ENCODE peak calls at places on chromosome 2, in five cellular contexts. D is pons; U is activated T-cell treated with anti-CD3 and anti-CD28 coated beads, Interleukin-2, amount 50 U/mL, for 4 hours; B is fibroblast of pulmonary artery; M is adipocyte. Z is an unnamed sample.

GRCh38 chr2:168030862-168031624 is 216.4 kb downstream of the STK39 start:
- DNase-seq in D (no peak), U (no peak), B (peak), M (peak), Z (no peak)

GRCh38 chr2:215535125-215535668 is 99.3 kb upstream of the FN1 start:
- DNase-seq in D (no peak), U (no peak), B (no peak), M (peak), Z (no peak)

GRCh38 chr2:238790877-238791276 is 57.0 kb upstream of the TWIST2 start:
- DNase-seq in D (no peak), U (no peak), B (no peak), M (no peak), Z (no peak)

GRCh38 chr2:46690825-46691224 is 211.5 kb downstream of the TMEM247 start:
- DNase-seq in D (no peak), U (no peak), B (peak), M (peak), Z (no peak)

GRCh38 chr2:215961981-215962380 is 51.4 kb downstream of the MREG start:
- DNase-seq in D (no peak), U (no peak), B (no peak), M (no peak), Z (no peak)

GRCh38 chr2:177543007-177543760 is 150.6 kb downstream of the AGPS start:
- DNase-seq in D (peak), U (no peak), B (peak), M (peak), Z (no peak)

GRCh38 chr2:15909157-15909556 is 31.2 kb upstream of the MYCN start:
- DNase-seq in D (no peak), U (no peak), B (no peak), M (no peak), Z (no peak)

GRCh38 chr2:134134313-134134706 is 119.6 kb upstream of the MGAT5 start:
- DNase-seq in D (no peak), U (no peak), B (no peak), M (no peak), Z (no peak)

GRCh38 chr2:42886921-42887320 is 94.5 kb upstream of the HAAO start:
- DNase-seq in D (no peak), U (no peak), B (no peak), M (no peak), Z (no peak)

GRCh38 chr2:101121174-101121573 is 30.0 kb downstream of the TBC1D8 start:
- DNase-seq in D (no peak), U (no peak), B (no peak), M (no peak), Z (no peak)

GRCh38 chr2:199804831-199805230 is 46.2 kb downstream of the FTCDNL1 start:
- DNase-seq in D (peak), U (no peak), B (no peak), M (no peak), Z (peak)

GRCh38 chr2:217471329-217471728 is 531.5 kb downstream of the TNS1 start:
- DNase-seq in D (no peak), U (no peak), B (peak), M (peak), Z (no peak)

GRCh38 chr2:16773080-16773713 is 107.6 kb upstream of the CYRIA start:
- DNase-seq in D (peak), U (no peak), B (peak), M (peak), Z (peak)

GRCh38 chr2:205902041-205902898 is 183.7 kb downstream of the INO80D start:
- DNase-seq in D (no peak), U (no peak), B (peak), M (no peak), Z (no peak)

GRCh38 chr2:228378696-228379425 is 197.4 kb upstream of the SPHKAP start:
- DNase-seq in D (no peak), U (no peak), B (no peak), M (no peak), Z (no peak)

GRCh38 chr2:33395660-33396249 is 80.7 kb upstream of the RASGRP3 start:
- DNase-seq in D (peak), U (peak), B (peak), M (peak), Z (no peak)

GRCh38 chr2:239570216-239570925 is 169.6 kb upstream of the HDAC4 start:
- DNase-seq in D (no peak), U (no peak), B (no peak), M (no peak), Z (no peak)

GRCh38 chr2:165895974-165896373 is 57.6 kb downstream of the TTC21B start:
- DNase-seq in D (no peak), U (no peak), B (no peak), M (no peak), Z (no peak)

GRCh38 chr2:215437614-215438013 is 1.7 kb upstream of the FN1 start:
- DNase-seq in D (no peak), U (no peak), B (peak), M (peak), Z (no peak)

GRCh38 chr2:150587547-150588209 is 100.2 kb upstream of the RND3 start:
- DNase-seq in D (no peak), U (no peak), B (peak), M (peak), Z (no peak)

GRCh38 chr2:223053431-223054192 is 1.6 kb downstream of the KCNE4 start:
- DNase-seq in D (peak), U (no peak), B (no peak), M (no peak), Z (no peak)

GRCh38 chr2:127158614-127159290 is 51.8 kb upstream of the BIN1 start:
- DNase-seq in D (no peak), U (no peak), B (no peak), M (no peak), Z (peak)

GRCh38 chr2:36035137-36035536 is 320.4 kb upstream of the CRIM1 start:
- DNase-seq in D (no peak), U (no peak), B (no peak), M (no peak), Z (no peak)

GRCh38 chr2:143355814-143356213 is 226.6 kb downstream of the ARHGAP15 start:
- DNase-seq in D (no peak), U (no peak), B (no peak), M (no peak), Z (no peak)

GRCh38 chr2:182858671-182859070 is 7.8 kb downstream of the FRZB start:
- DNase-seq in D (no peak), U (no peak), B (no peak), M (no peak), Z (no peak)

GRCh38 chr2:37631292-37631691 is 40.1 kb downstream of the CDC42EP3 start:
- DNase-seq in D (no peak), U (no peak), B (no peak), M (no peak), Z (no peak)

GRCh38 chr2:152407204-152407721 is 72.3 kb downstream of the FMNL2 start:
- DNase-seq in D (peak), U (no peak), B (peak), M (peak), Z (peak)

GRCh38 chr2:232876071-232876977 is 6.3 kb downstream of the SNORC start:
- DNase-seq in D (no peak), U (no peak), B (no peak), M (peak), Z (peak)

GRCh38 chr2:42141687-42142475 is 27.3 kb upstream of the EML4 start:
- DNase-seq in D (peak), U (peak), B (peak), M (peak), Z (peak)

GRCh38 chr2:189821953-189822748 is 37.9 kb downstream of the PMS1 start:
- DNase-seq in D (no peak), U (no peak), B (peak), M (peak), Z (no peak)

GRCh38 chr2:120110062-120110362 is 97.1 kb downstream of the EPB41L5 start:
- DNase-seq in D (no peak), U (no peak), B (no peak), M (no peak), Z (no peak)

GRCh38 chr2:234453216-234453615 is 43.7 kb downstream of the ARL4C start:
- DNase-seq in D (no peak), U (no peak), B (no peak), M (no peak), Z (no peak)

GRCh38 chr2:84856785-84857184 is 24.1 kb downstream of the TRABD2A start:
- DNase-seq in D (no peak), U (peak), B (no peak), M (no peak), Z (no peak)

GRCh38 chr2:145930318-145930717 is 1410.4 kb upstream of the ZEB2 start:
- DNase-seq in D (no peak), U (no peak), B (no peak), M (no peak), Z (no peak)

GRCh38 chr2:174577967-174578589 is 19.5 kb downstream of the WIPF1 start:
- DNase-seq in D (peak), U (peak), B (peak), M (peak), Z (peak)

GRCh38 chr2:202765435-202765834 is 106.1 kb downstream of the ICA1L start:
- DNase-seq in D (no peak), U (no peak), B (no peak), M (no peak), Z (no peak)

GRCh38 chr2:2260691-2261268 is 70.3 kb downstream of the MYT1L start:
- DNase-seq in D (no peak), U (no peak), B (no peak), M (no peak), Z (no peak)

GRCh38 chr2:12059616-12060441 is 313.4 kb downstream of the LPIN1 start:
- DNase-seq in D (no peak), U (no peak), B (peak), M (peak), Z (no peak)

GRCh38 chr2:206869824-206870495 is 69.4 kb upstream of the CPO start:
- DNase-seq in D (no peak), U (no peak), B (no peak), M (no peak), Z (no peak)

GRCh38 chr2:42925742-42926437 is 133.5 kb upstream of the HAAO start:
- DNase-seq in D (peak), U (no peak), B (no peak), M (peak), Z (peak)

Z was measured in globus pallidus.